ENCODE peak calls at places on chromosomes 7 and 10, in eight cellular contexts. Y, R, Z, G, W, P, L and K are unnamed samples.

GRCh38 chr7:81333004-81333403 is 414.2 kb upstream of the SEMA3C start:
- DNase-seq in W (no peak), L (peak), G (no peak), P (no peak), Y (no peak), R (no peak), Z (no peak), K (no peak)

GRCh38 chr10:691216-691615 is 1.7 kb upstream of the DIP2C start:
- DNase-seq in W (no peak), G (no peak), Z (no peak), L (no peak), Y (no peak), P (no peak), R (no peak), K (no peak)

GRCh38 chr10:6579193-6579903 is 728 bp downstream of the PRKCQ start:
- DNase-seq in Y (no peak), R (no peak), L (no peak), P (no peak), W (no peak), Z (no peak), G (no peak), K (no peak)

GRCh38 chr7:101792051-101792651 is 25.3 kb upstream of the CUX1 start:
- DNase-seq in Z (no peak), L (no peak), R (no peak), P (no peak), G (no peak), Y (no peak), W (peak), K (no peak)

GRCh38 chr7:19939746-19940145 is 166.3 kb upstream of the TMEM196 start:
- DNase-seq in Z (no peak), P (no peak), G (no peak), R (no peak), L (peak), Y (no peak), W (no peak), K (no peak)

GRCh38 chr10:46556515-46557318 is at the start of gene GPRIN2:
- DNase-seq in P (peak), W (peak), Z (no peak), G (peak), R (peak), Y (no peak), L (no peak), K (no peak)

GRCh38 chr10:23405540-23405939 is 33.3 kb upstream of the OTUD1 start:
- DNase-seq in W (no peak), R (no peak), Z (no peak), L (peak), G (no peak), P (no peak), Y (no peak), K (no peak)

GRCh38 chr10:42997849-42998165 is 79.1 kb upstream of the RET start:
- DNase-seq in Z (no peak), G (peak), P (no peak), Y (no peak), R (no peak), W (peak), L (no peak), K (no peak)

GRCh38 chr7:10225265-10225664 is 748.4 kb upstream of the PHF14 start:
- DNase-seq in P (no peak), R (no peak), Y (no peak), G (no peak), L (no peak), Z (no peak), W (no peak), K (no peak)

GRCh38 chr7:20450473-20450872 is 119.8 kb downstream of the ITGB8 start:
- DNase-seq in W (no peak), R (no peak), L (no peak), P (no peak), Z (no peak), Y (no peak), G (no peak), K (no peak)

DNA sequence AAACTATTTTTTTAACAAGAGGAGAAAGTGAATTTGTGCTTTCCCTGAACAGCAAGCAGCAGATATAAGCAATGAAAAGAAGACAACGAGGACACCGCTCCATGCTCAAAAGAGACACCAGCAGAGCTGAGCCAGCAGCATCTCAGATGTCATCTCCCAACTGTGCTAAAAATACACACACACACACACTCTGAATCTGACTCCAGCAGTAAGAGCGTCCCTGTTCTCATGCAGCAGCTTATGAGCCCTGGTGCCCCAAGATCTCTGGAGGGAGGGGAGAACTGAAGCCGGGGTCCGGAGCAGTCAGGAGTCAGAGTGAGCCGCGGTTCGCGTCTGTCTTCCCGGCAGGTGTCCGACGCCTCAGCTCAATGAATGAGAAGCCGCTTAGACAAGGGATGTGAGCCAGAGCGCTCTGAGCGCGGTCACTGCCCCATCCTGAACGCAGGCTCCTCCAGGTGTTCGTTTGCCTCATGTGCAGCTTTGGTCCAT is 49.2 kb downstream of the SVIL start:
- DNase-seq in R (no peak), W (no peak), L (peak), Z (no peak), P (no peak), G (no peak), Y (no peak), K (no peak)
- TF ChIP-seq POLR2A in R (no peak), W (no peak), L (no peak), Z (no peak), P (no peak), G (no peak), Y (no peak), K (no peak)

GRCh38 chr10:14008648-14009072 is 322.1 kb downstream of the FRMD4A start:
- DNase-seq in Y (no peak), W (no peak), L (peak), G (no peak), P (no peak), R (no peak), Z (no peak), K (no peak)
- H3K4me3 ChIP-seq in Y (peak), W (peak), L (peak), G (peak), P (peak), R (peak), Z (no peak), K (peak)

GRCh38 chr7:157739650-157740049 is 402.8 kb downstream of the DNAJB6 start:
- DNase-seq in R (no peak), W (no peak), L (no peak), Y (no peak), G (no peak), Z (no peak), P (no peak), K (no peak)
- TF ChIP-seq POLR2A in R (no peak), W (no peak), L (no peak), Y (no peak), G (no peak), Z (no peak), P (no peak), K (no peak)

GRCh38 chr7:69429817-69430501 is 168.3 kb upstream of the AUTS2 start:
- DNase-seq in W (peak), Z (no peak), P (peak), Y (no peak), L (no peak), G (peak), R (no peak), K (no peak)
- H3K4me3 ChIP-seq in W (peak), Z (no peak), P (no peak), Y (no peak), L (no peak), G (no peak), R (no peak), K (no peak)